ENCODE peak calls at places on chromosomes 16 and 17, in seven cellular contexts. One of them, this sample, is unnamed.

GRCh38 chr17:18261659-18262058 is 1.2 kb downstream of the MIEF2 start:
- DNase-seq in HEK293T: no peak
- DNase-seq in HTR-8/SVneo: no peak
- DNase-seq in M059J: no peak
- DNase-seq in NCI-H1694 treated with DMSO at 0.1 percent for 48 hours: no peak
- DNase-seq in activated naive CD4-positive, alpha-beta T cell treated with anti-CD3 and anti-CD28 coated beads, Interleukin-2, amount 10 ng/mL, durations not matched to agents 7 days and 5 days: no peak
- DNase-seq in H7: no peak
- DNase-seq in this sample: no peak

GRCh38 chr17:71378036-71378435 is 742.8 kb upstream of the SOX9 start:
- DNase-seq in HTR-8/SVneo: no peak
- DNase-seq in NCI-H1694 treated with DMSO at 0.1 percent for 48 hours: no peak
- DNase-seq in H7: no peak
- DNase-seq in M059J: no peak
- DNase-seq in HEK293T: no peak
- DNase-seq in activated naive CD4-positive, alpha-beta T cell treated with anti-CD3 and anti-CD28 coated beads, Interleukin-2, amount 10 ng/mL, durations not matched to agents 7 days and 5 days: no peak
- DNase-seq in this sample: no peak

GRCh38 chr16:9845661-9846361 is 336.4 kb downstream of the GRIN2A start:
- DNase-seq in H7: no peak
- DNase-seq in HTR-8/SVneo: peak
- DNase-seq in HEK293T: no peak
- DNase-seq in activated naive CD4-positive, alpha-beta T cell treated with anti-CD3 and anti-CD28 coated beads, Interleukin-2, amount 10 ng/mL, durations not matched to agents 7 days and 5 days: no peak
- DNase-seq in M059J: peak
- DNase-seq in NCI-H1694 treated with DMSO at 0.1 percent for 48 hours: no peak
- DNase-seq in this sample: no peak

GRCh38 chr16:11254913-11255736 is 879 bp downstream of the SOCS1 start:
- DNase-seq in HEK293T: no peak
- DNase-seq in HTR-8/SVneo: no peak
- DNase-seq in activated naive CD4-positive, alpha-beta T cell treated with anti-CD3 and anti-CD28 coated beads, Interleukin-2, amount 10 ng/mL, durations not matched to agents 7 days and 5 days: peak
- DNase-seq in NCI-H1694 treated with DMSO at 0.1 percent for 48 hours: no peak
- DNase-seq in M059J: no peak
- DNase-seq in H7: peak
- DNase-seq in this sample: peak

GRCh38 chr17:45334701-45335677 is 18.2 kb upstream of the MAP3K14 start:
- DNase-seq in H7: no peak
- DNase-seq in HTR-8/SVneo: no peak
- DNase-seq in M059J: no peak
- DNase-seq in HEK293T: no peak
- DNase-seq in activated naive CD4-positive, alpha-beta T cell treated with anti-CD3 and anti-CD28 coated beads, Interleukin-2, amount 10 ng/mL, durations not matched to agents 7 days and 5 days: no peak
- DNase-seq in NCI-H1694 treated with DMSO at 0.1 percent for 48 hours: no peak
- DNase-seq in this sample: no peak

GRCh38 chr17:66889480-66890230 is 54.7 kb downstream of the CACNG5 start:
- DNase-seq in H7: no peak
- DNase-seq in NCI-H1694 treated with DMSO at 0.1 percent for 48 hours: no peak
- DNase-seq in M059J: no peak
- DNase-seq in HEK293T: no peak
- DNase-seq in activated naive CD4-positive, alpha-beta T cell treated with anti-CD3 and anti-CD28 coated beads, Interleukin-2, amount 10 ng/mL, durations not matched to agents 7 days and 5 days: no peak
- DNase-seq in HTR-8/SVneo: no peak
- DNase-seq in this sample: no peak

GRCh38 chr17:4087911-4088693 is 54.7 kb downstream of the ZZEF1 start:
- DNase-seq in HTR-8/SVneo: no peak
- DNase-seq in HEK293T: no peak
- DNase-seq in M059J: peak
- DNase-seq in NCI-H1694 treated with DMSO at 0.1 percent for 48 hours: no peak
- DNase-seq in H7: no peak
- DNase-seq in activated naive CD4-positive, alpha-beta T cell treated with anti-CD3 and anti-CD28 coated beads, Interleukin-2, amount 10 ng/mL, durations not matched to agents 7 days and 5 days: no peak
- DNase-seq in this sample: peak

GRCh38 chr16:89471225-89471624 is 19.1 kb downstream of the ANKRD11 start:
- DNase-seq in activated naive CD4-positive, alpha-beta T cell treated with anti-CD3 and anti-CD28 coated beads, Interleukin-2, amount 10 ng/mL, durations not matched to agents 7 days and 5 days: no peak
- DNase-seq in M059J: peak
- DNase-seq in HTR-8/SVneo: peak
- DNase-seq in H7: no peak
- DNase-seq in HEK293T: no peak
- DNase-seq in NCI-H1694 treated with DMSO at 0.1 percent for 48 hours: no peak
- DNase-seq in this sample: no peak

GRCh38 chr17:63344383-63344782 is 101.7 kb downstream of the CYB561 start:
- DNase-seq in NCI-H1694 treated with DMSO at 0.1 percent for 48 hours: no peak
- DNase-seq in H7: no peak
- DNase-seq in HTR-8/SVneo: no peak
- DNase-seq in HEK293T: no peak
- DNase-seq in activated naive CD4-positive, alpha-beta T cell treated with anti-CD3 and anti-CD28 coated beads, Interleukin-2, amount 10 ng/mL, durations not matched to agents 7 days and 5 days: no peak
- DNase-seq in M059J: no peak
- DNase-seq in this sample: no peak

GRCh38 chr17:65360961-65361552 is 200.4 kb downstream of the AXIN2 start:
- DNase-seq in activated naive CD4-positive, alpha-beta T cell treated with anti-CD3 and anti-CD28 coated beads, Interleukin-2, amount 10 ng/mL, durations not matched to agents 7 days and 5 days: no peak
- DNase-seq in NCI-H1694 treated with DMSO at 0.1 percent for 48 hours: no peak
- DNase-seq in HTR-8/SVneo: no peak
- DNase-seq in M059J: no peak
- DNase-seq in HEK293T: no peak
- DNase-seq in H7: no peak
- DNase-seq in this sample: no peak

GRCh38 chr17:82985973-82986372 is 93.4 kb upstream of the METRNL start:
- DNase-seq in HTR-8/SVneo: no peak
- DNase-seq in HEK293T: no peak
- DNase-seq in activated naive CD4-positive, alpha-beta T cell treated with anti-CD3 and anti-CD28 coated beads, Interleukin-2, amount 10 ng/mL, durations not matched to agents 7 days and 5 days: peak
- DNase-seq in H7: peak
- DNase-seq in M059J: no peak
- DNase-seq in NCI-H1694 treated with DMSO at 0.1 percent for 48 hours: no peak
- DNase-seq in this sample: no peak

GRCh38 chr17:69213059-69213813 is 15.4 kb downstream of the ABCA10 start:
- DNase-seq in NCI-H1694 treated with DMSO at 0.1 percent for 48 hours: no peak
- DNase-seq in H7: peak
- DNase-seq in HTR-8/SVneo: peak
- DNase-seq in HEK293T: no peak
- DNase-seq in activated naive CD4-positive, alpha-beta T cell treated with anti-CD3 and anti-CD28 coated beads, Interleukin-2, amount 10 ng/mL, durations not matched to agents 7 days and 5 days: no peak
- DNase-seq in M059J: peak
- DNase-seq in this sample: no peak

GRCh38 chr17:79852748-79853147 is 13.5 kb upstream of the CBX4 start:
- DNase-seq in HEK293T: no peak
- DNase-seq in HTR-8/SVneo: no peak
- DNase-seq in NCI-H1694 treated with DMSO at 0.1 percent for 48 hours: peak
- DNase-seq in M059J: peak
- DNase-seq in H7: no peak
- DNase-seq in activated naive CD4-positive, alpha-beta T cell treated with anti-CD3 and anti-CD28 coated beads, Interleukin-2, amount 10 ng/mL, durations not matched to agents 7 days and 5 days: no peak
- DNase-seq in this sample: no peak

GRCh38 chr17:21539146-21539545 is 153.2 kb upstream of the KCNJ18 start:
- DNase-seq in M059J: peak
- DNase-seq in HEK293T: no peak
- DNase-seq in activated naive CD4-positive, alpha-beta T cell treated with anti-CD3 and anti-CD28 coated beads, Interleukin-2, amount 10 ng/mL, durations not matched to agents 7 days and 5 days: no peak
- DNase-seq in HTR-8/SVneo: no peak
- DNase-seq in H7: no peak
- DNase-seq in NCI-H1694 treated with DMSO at 0.1 percent for 48 hours: no peak
- DNase-seq in this sample: no peak

GRCh38 chr17:7479139-7479388 is 367 bp downstream of the ZBTB4 start:
- DNase-seq in NCI-H1694 treated with DMSO at 0.1 percent for 48 hours: no peak
- DNase-seq in HTR-8/SVneo: no peak
- DNase-seq in M059J: no peak
- DNase-seq in HEK293T: no peak
- DNase-seq in activated naive CD4-positive, alpha-beta T cell treated with anti-CD3 and anti-CD28 coated beads, Interleukin-2, amount 10 ng/mL, durations not matched to agents 7 days and 5 days: no peak
- DNase-seq in H7: no peak
- DNase-seq in this sample: no peak

GRCh38 chr16:2719328-2720062 is 529 bp downstream of the PRSS27 start:
- DNase-seq in HEK293T: no peak
- DNase-seq in activated naive CD4-positive, alpha-beta T cell treated with anti-CD3 and anti-CD28 coated beads, Interleukin-2, amount 10 ng/mL, durations not matched to agents 7 days and 5 days: no peak
- DNase-seq in NCI-H1694 treated with DMSO at 0.1 percent for 48 hours: no peak
- DNase-seq in HTR-8/SVneo: no peak
- DNase-seq in H7: no peak
- DNase-seq in M059J: peak
- DNase-seq in this sample: no peak

GRCh38 chr17:1107777-1108559 is 71.8 kb downstream of the ABR start:
- DNase-seq in NCI-H1694 treated with DMSO at 0.1 percent for 48 hours: no peak
- DNase-seq in HTR-8/SVneo: no peak
- DNase-seq in activated naive CD4-positive, alpha-beta T cell treated with anti-CD3 and anti-CD28 coated beads, Interleukin-2, amount 10 ng/mL, durations not matched to agents 7 days and 5 days: peak
- DNase-seq in HEK293T: no peak
- DNase-seq in H7: no peak
- DNase-seq in M059J: no peak
- DNase-seq in this sample: no peak

GRCh38 chr16:55571-56136 is 2.0 kb downstream of the SNRNP25 start:
- DNase-seq in NCI-H1694 treated with DMSO at 0.1 percent for 48 hours: no peak
- DNase-seq in M059J: no peak
- DNase-seq in HTR-8/SVneo: no peak
- DNase-seq in activated naive CD4-positive, alpha-beta T cell treated with anti-CD3 and anti-CD28 coated beads, Interleukin-2, amount 10 ng/mL, durations not matched to agents 7 days and 5 days: no peak
- DNase-seq in HEK293T: no peak
- DNase-seq in H7: no peak
- DNase-seq in this sample: no peak

GRCh38 chr16:30997887-30998711 is 12.3 kb downstream of the STX1B start:
- DNase-seq in NCI-H1694 treated with DMSO at 0.1 percent for 48 hours: no peak
- DNase-seq in HEK293T: no peak
- DNase-seq in H7: peak
- DNase-seq in M059J: peak
- DNase-seq in activated naive CD4-positive, alpha-beta T cell treated with anti-CD3 and anti-CD28 coated beads, Interleukin-2, amount 10 ng/mL, durations not matched to agents 7 days and 5 days: no peak
- DNase-seq in HTR-8/SVneo: peak
- DNase-seq in this sample: peak

This sample was measured in amniotic stem cell.